ENCODE peak calls at places on chromosomes 3 and 15, in four cellular contexts. A is T follicular helper cell, Z is right cardiac atrium, C is activated B cell treated with CpG ODN at 0.5 μM for 24 hours. V is an unnamed sample.

GRCh38 chr15:41993447-41994170 is 21.3 kb upstream of the EHD4 start:
- DNase-seq in C (no peak), Z (peak), A (no peak), V (no peak)

GRCh38 chr3:184015381-184016019 is 2.2 kb downstream of the ABCC5 start:
- DNase-seq in Z (no peak), C (no peak), A (no peak), V (no peak)

GRCh38 chr3:40923130-40923529 is 276.2 kb upstream of the CTNNB1 start:
- DNase-seq in Z (no peak), C (no peak), A (no peak), V (no peak)

GRCh38 chr3:127151992-127152391 is 40.9 kb upstream of the PRR23E start:
- DNase-seq in C (no peak), Z (no peak), A (no peak), V (no peak)

GRCh38 chr15:45790325-45790943 is 155.6 kb downstream of the SQOR start:
- DNase-seq in C (no peak), Z (peak), A (no peak), V (no peak)

GRCh38 chr3:53718462-53718861 is 127.8 kb downstream of the CHDH start:
- DNase-seq in Z (no peak), A (no peak), C (no peak), V (no peak)

GRCh38 chr3:137946341-137946973 is 63.5 kb upstream of the CLDN18 start:
- DNase-seq in Z (peak), A (peak), C (no peak), V (peak)

GRCh38 chr3:23238156-23238555 is 35.0 kb downstream of the UBE2E2 start:
- DNase-seq in C (no peak), Z (no peak), A (no peak), V (no peak)

GRCh38 chr3:139529624-139530023 is 9.9 kb downstream of the RBP1 start:
- DNase-seq in Z (no peak), A (no peak), C (no peak), V (no peak)

GRCh38 chr3:153242900-153243299 is 80.9 kb downstream of the RAP2B start:
- DNase-seq in Z (no peak), A (no peak), C (no peak), V (no peak)